ENCODE peak calls at places on chromosome 1, in four cellular contexts. One of them, this sample, is unnamed.

GRCh38 chr1:183996396-183996795 is 41.1 kb downstream of the COLGALT2 start:
- DNase-seq in mucosa of descending colon: no peak
- DNase-seq in AG09319: no peak
- DNase-seq in AG09309: no peak
- DNase-seq in this sample: no peak

GRCh38 chr1:226365831-226366231 is 42.1 kb downstream of the PARP1 start:
- DNase-seq in mucosa of descending colon: no peak
- DNase-seq in AG09319: peak
- DNase-seq in AG09309: no peak
- DNase-seq in this sample: peak

GRCh38 chr1:226474041-226474440 is 66.1 kb upstream of the PARP1 start:
- DNase-seq in mucosa of descending colon: no peak
- DNase-seq in AG09319: no peak
- DNase-seq in AG09309: no peak
- DNase-seq in this sample: no peak

GRCh38 chr1:107076846-107077245 is 20.4 kb downstream of the PRMT6 start:
- DNase-seq in mucosa of descending colon: no peak
- DNase-seq in AG09319: no peak
- DNase-seq in AG09309: peak
- DNase-seq in this sample: peak

GRCh38 chr1:226064168-226064815 is 1.8 kb downstream of the H3-3A start:
- DNase-seq in mucosa of descending colon: no peak
- DNase-seq in AG09319: no peak
- DNase-seq in AG09309: no peak
- DNase-seq in this sample: no peak

GRCh38 chr1:29396438-29397255 is 160.3 kb downstream of the PTPRU start:
- DNase-seq in mucosa of descending colon: no peak
- DNase-seq in AG09319: no peak
- DNase-seq in AG09309: no peak
- DNase-seq in this sample: no peak

GRCh38 chr1:156571959-156572662 is at the start of gene IQGAP3:
- DNase-seq in mucosa of descending colon: peak
- DNase-seq in AG09319: peak
- DNase-seq in AG09309: peak
- DNase-seq in this sample: peak

GRCh38 chr1:67645495-67646144 is 39.4 kb upstream of the GADD45A start:
- DNase-seq in mucosa of descending colon: no peak
- DNase-seq in AG09319: no peak
- DNase-seq in AG09309: no peak
- DNase-seq in this sample: no peak

GRCh38 chr1:180243517-180244221 is 13.6 kb downstream of the LHX4 start:
- DNase-seq in mucosa of descending colon: peak
- DNase-seq in AG09319: no peak
- DNase-seq in AG09309: no peak
- DNase-seq in this sample: no peak
- TF ChIP-seq CTCF in mucosa of descending colon: no peak
- TF ChIP-seq CTCF in AG09319: no peak
- TF ChIP-seq CTCF in AG09309: no peak
- TF ChIP-seq CTCF in this sample: no peak

GRCh38 chr1:209879539-209879938 is 51.8 kb downstream of the UTP25 start:
- DNase-seq in mucosa of descending colon: no peak
- DNase-seq in AG09319: no peak
- DNase-seq in AG09309: no peak
- DNase-seq in this sample: peak

GRCh38 chr1:209876091-209876800 is 48.5 kb downstream of the UTP25 start:
- DNase-seq in mucosa of descending colon: no peak
- DNase-seq in AG09319: no peak
- DNase-seq in AG09309: no peak
- DNase-seq in this sample: no peak

GRCh38 chr1:209877109-209877764 is 49.5 kb downstream of the UTP25 start:
- DNase-seq in mucosa of descending colon: no peak
- DNase-seq in AG09319: no peak
- DNase-seq in AG09309: no peak
- DNase-seq in this sample: no peak

GRCh38 chr1:209873067-209873810 is 45.5 kb downstream of the UTP25 start:
- DNase-seq in mucosa of descending colon: no peak
- DNase-seq in AG09319: no peak
- DNase-seq in AG09309: no peak
- DNase-seq in this sample: peak

GRCh38 chr1:209875510-209875909 is 47.7 kb downstream of the UTP25 start:
- DNase-seq in mucosa of descending colon: no peak
- DNase-seq in AG09319: no peak
- DNase-seq in AG09309: peak
- DNase-seq in this sample: no peak
- TF ChIP-seq CTCF in mucosa of descending colon: no peak
- TF ChIP-seq CTCF in AG09319: peak
- TF ChIP-seq CTCF in AG09309: peak
- TF ChIP-seq CTCF in this sample: peak

GRCh38 chr1:109400035-109400655 is 2.4 kb upstream of the SORT1 start:
- DNase-seq in mucosa of descending colon: no peak
- DNase-seq in AG09319: no peak
- DNase-seq in AG09309: no peak
- DNase-seq in this sample: no peak
- TF ChIP-seq CTCF in mucosa of descending colon: no peak
- TF ChIP-seq CTCF in AG09319: no peak
- TF ChIP-seq CTCF in AG09309: no peak
- TF ChIP-seq CTCF in this sample: no peak

DNA sequence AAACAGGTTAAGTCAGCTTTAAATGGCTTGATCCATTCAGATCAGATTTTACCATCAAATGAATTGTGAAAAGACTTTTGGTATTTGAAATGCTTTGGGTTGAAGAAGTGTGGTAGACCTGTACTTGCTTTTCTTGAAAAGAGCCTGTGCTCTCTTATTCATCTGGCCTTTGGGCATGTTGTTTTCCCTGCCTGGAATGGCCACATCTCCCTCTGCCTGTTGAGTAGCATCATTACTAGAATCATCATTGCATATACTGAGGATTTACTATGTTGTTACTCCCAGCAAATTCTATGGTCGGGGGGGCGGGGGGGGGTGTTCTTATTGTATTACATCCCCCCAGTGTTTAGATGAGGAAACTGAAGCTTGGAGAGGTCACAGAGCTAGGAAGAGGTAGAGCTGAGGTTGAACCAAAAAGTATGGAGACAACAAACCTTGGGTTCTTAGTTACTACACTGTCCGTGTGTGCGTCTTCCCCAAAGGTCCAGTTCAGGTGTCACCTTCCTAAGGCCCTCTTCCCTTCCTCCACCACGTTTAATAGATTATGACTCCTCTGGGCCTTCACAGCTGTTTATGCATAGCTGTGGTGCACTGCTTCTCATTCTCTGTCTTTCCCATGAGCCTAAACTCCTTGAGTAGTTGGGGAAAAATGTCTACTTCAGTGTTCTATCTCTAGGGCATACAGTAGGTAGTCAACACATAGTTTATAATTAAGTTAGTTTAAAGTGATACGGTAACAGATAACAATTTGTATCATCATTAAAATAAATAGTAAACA is 246.4 kb upstream of the HOOK1 start:
- DNase-seq in mucosa of descending colon: no peak
- DNase-seq in AG09319: no peak
- DNase-seq in AG09309: no peak
- DNase-seq in this sample: no peak
- TF ChIP-seq CTCF in mucosa of descending colon: no peak
- TF ChIP-seq CTCF in AG09319: no peak
- TF ChIP-seq CTCF in AG09309: peak
- TF ChIP-seq CTCF in this sample: no peak

GRCh38 chr1:221263831-221264767 is 384.9 kb downstream of the HLX start:
- DNase-seq in mucosa of descending colon: no peak
- DNase-seq in AG09319: peak
- DNase-seq in AG09309: peak
- DNase-seq in this sample: peak
- TF ChIP-seq CTCF in mucosa of descending colon: no peak
- TF ChIP-seq CTCF in AG09319: peak
- TF ChIP-seq CTCF in AG09309: peak
- TF ChIP-seq CTCF in this sample: peak

GRCh38 chr1:33099290-33100118 is 18.6 kb downstream of the AZIN2 start:
- DNase-seq in mucosa of descending colon: peak
- DNase-seq in AG09319: peak
- DNase-seq in AG09309: peak
- DNase-seq in this sample: peak
- TF ChIP-seq CTCF in mucosa of descending colon: no peak
- TF ChIP-seq CTCF in AG09319: peak
- TF ChIP-seq CTCF in AG09309: peak
- TF ChIP-seq CTCF in this sample: peak

GRCh38 chr1:234932106-234932505 is 196.5 kb downstream of the TOMM20 start:
- DNase-seq in mucosa of descending colon: no peak
- DNase-seq in AG09319: no peak
- DNase-seq in AG09309: no peak
- DNase-seq in this sample: no peak
- TF ChIP-seq CTCF in mucosa of descending colon: no peak
- TF ChIP-seq CTCF in AG09319: no peak
- TF ChIP-seq CTCF in AG09309: no peak
- TF ChIP-seq CTCF in this sample: no peak

DNA sequence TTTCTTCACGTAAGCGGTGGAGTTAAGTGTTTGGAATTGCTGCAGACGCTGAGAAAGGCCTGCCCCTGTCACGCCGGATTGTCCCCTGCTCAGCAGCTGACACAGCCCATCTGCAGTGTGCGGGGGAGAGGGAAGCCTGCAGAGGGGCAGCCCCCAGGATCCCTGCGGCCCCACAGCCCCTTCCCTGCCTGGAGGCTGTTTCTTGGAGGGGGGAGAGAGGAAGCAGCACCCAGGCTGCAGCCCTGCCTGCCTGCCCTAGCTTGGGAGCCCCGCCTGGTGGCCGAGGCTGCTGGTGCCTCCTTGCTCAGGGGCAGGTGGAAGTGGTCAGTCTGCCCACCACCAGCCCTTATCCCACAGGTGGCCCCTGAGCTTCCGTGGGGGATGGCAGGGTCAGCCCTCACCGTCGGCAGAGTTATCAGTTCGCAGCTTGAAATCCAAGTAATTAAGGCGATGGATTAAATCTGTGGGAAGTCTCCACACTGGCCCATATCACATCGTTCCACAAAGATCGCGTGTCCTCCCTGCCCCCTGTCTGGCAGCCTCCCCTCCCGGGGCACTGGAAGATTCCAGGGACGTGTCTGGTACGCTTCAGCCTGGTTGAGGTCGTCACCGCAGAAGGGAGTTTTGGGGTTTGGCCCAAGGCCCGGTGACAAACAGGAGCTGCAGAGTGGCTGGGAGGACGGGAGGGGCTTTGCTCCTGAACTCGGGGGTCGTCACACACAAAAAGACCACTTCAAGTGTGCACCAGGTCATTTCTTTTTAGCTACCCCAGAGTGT is 50.9 kb downstream of the PRDM16 start:
- DNase-seq in mucosa of descending colon: no peak
- DNase-seq in AG09319: no peak
- DNase-seq in AG09309: no peak
- DNase-seq in this sample: no peak
- TF ChIP-seq CTCF in mucosa of descending colon: no peak
- TF ChIP-seq CTCF in AG09319: no peak
- TF ChIP-seq CTCF in AG09309: no peak
- TF ChIP-seq CTCF in this sample: no peak

GRCh38 chr1:6799499-6799898 is 14.2 kb downstream of the CAMTA1 start:
- DNase-seq in mucosa of descending colon: no peak
- DNase-seq in AG09319: no peak
- DNase-seq in AG09309: no peak
- DNase-seq in this sample: no peak

GRCh38 chr1:6802454-6802853 is 17.2 kb downstream of the CAMTA1 start:
- DNase-seq in mucosa of descending colon: no peak
- DNase-seq in AG09319: no peak
- DNase-seq in AG09309: no peak
- DNase-seq in this sample: no peak

GRCh38 chr1:6801998-6802397 is 16.7 kb downstream of the CAMTA1 start:
- DNase-seq in mucosa of descending colon: no peak
- DNase-seq in AG09319: no peak
- DNase-seq in AG09309: no peak
- DNase-seq in this sample: no peak

GRCh38 chr1:6801199-6801598 is 15.9 kb downstream of the CAMTA1 start:
- DNase-seq in mucosa of descending colon: no peak
- DNase-seq in AG09319: no peak
- DNase-seq in AG09309: no peak
- DNase-seq in this sample: no peak

DNA sequence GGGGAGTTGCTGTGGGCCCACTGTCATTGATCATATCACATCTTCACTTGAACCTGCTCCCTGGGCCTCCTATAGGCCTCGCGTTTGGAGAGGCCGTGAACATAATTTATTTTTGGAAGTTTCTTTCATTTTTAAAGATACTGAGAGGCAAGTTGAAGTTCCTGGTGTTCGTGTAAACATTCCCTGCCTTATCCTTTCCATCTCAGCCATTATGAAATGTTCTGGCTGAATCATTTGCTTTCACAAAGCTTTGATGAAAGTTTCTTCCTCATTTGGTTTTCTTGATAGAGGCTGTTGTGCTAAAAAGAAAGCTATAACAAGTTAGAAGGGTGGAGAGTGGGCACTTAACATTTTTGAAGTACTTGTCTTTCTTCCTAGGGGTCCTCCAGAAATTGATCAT is 15.5 kb downstream of the CAMTA1 start:
- DNase-seq in mucosa of descending colon: no peak
- DNase-seq in AG09319: no peak
- DNase-seq in AG09309: peak
- DNase-seq in this sample: no peak
- TF ChIP-seq CTCF in mucosa of descending colon: no peak
- TF ChIP-seq CTCF in AG09319: no peak
- TF ChIP-seq CTCF in AG09309: no peak
- TF ChIP-seq CTCF in this sample: no peak